ENCODE peak calls at places on chromosomes 12 and 14, in five cellular contexts. H is stimulated activated naive CD4-positive, alpha-beta T cell treated with Interleukin-2 at 50 U/mL for 16 hours; O is AG10803; Q is AG04450; S is NCI-H2081. M is an unnamed sample.
A peak's percentile ranks its signal among the peaks of the same experiment; 100 is the strongest.

GRCh38 chr12:122687091-122687490 is 16.1 kb downstream of the HCAR2 start:
- DNase-seq in H (no peak), O (peak; percentile 3), Q (no peak), S (no peak), M (peak; percentile 1)

GRCh38 chr12:52054231-52054837 is 3.1 kb downstream of the NR4A1 start:
- DNase-seq in H (no peak), O (no peak), Q (no peak), S (no peak), M (no peak)

GRCh38 chr14:29803045-29803444 is 124.6 kb downstream of the PRKD1 start:
- DNase-seq in H (no peak), O (no peak), Q (no peak), S (no peak), M (no peak)

GRCh38 chr12:26817183-26817591 is 15.8 kb downstream of the ITPR2 start:
- DNase-seq in H (no peak), O (no peak), Q (no peak), S (no peak), M (no peak)

GRCh38 chr12:88339966-88340365 is 197.9 kb downstream of the TMTC3 start:
- DNase-seq in H (no peak), O (peak; percentile 29), Q (no peak), S (no peak), M (no peak)

GRCh38 chr12:93583993-93584392 is 11.5 kb downstream of the SOCS2 start:
- DNase-seq in H (no peak), O (no peak), Q (no peak), S (no peak), M (no peak)

GRCh38 chr14:59869381-59870255 is 958 bp downstream of the RTN1 start:
- DNase-seq in H (no peak), O (no peak), Q (no peak), S (no peak), M (no peak)

GRCh38 chr12:12990700-12991468 is 9.2 kb downstream of the HEBP1 start:
- DNase-seq in H (no peak), O (no peak), Q (no peak), S (no peak), M (no peak)

GRCh38 chr12:88552672-88553079 is 27.6 kb downstream of the KITLG start:
- DNase-seq in H (no peak), O (peak; percentile 93), Q (no peak), S (no peak), M (no peak)

GRCh38 chr14:26841920-26842741 is 244.3 kb upstream of the NOVA1 start:
- DNase-seq in H (no peak), O (peak; percentile 99), Q (peak; percentile 0), S (no peak), M (no peak)

GRCh38 chr14:53355581-53356112 is 202.5 kb upstream of the DDHD1 start:
- DNase-seq in H (no peak), O (peak; percentile 51), Q (no peak), S (peak; percentile 4), M (no peak)

GRCh38 chr12:97951239-97951638 is 488.6 kb downstream of the RMST start:
- DNase-seq in H (no peak), O (no peak), Q (no peak), S (no peak), M (no peak)

GRCh38 chr14:55028066-55028465 is 1.0 kb downstream of the SOCS4 start:
- DNase-seq in H (no peak), O (no peak), Q (no peak), S (no peak), M (no peak)

GRCh38 chr12:62933871-62934798 is 815 bp downstream of the PPM1H start:
- DNase-seq in H (no peak), O (peak; percentile 23), Q (no peak), S (no peak), M (no peak)

GRCh38 chr14:104735830-104736642 is 12.0 kb downstream of the ADSS1 start:
- DNase-seq in H (no peak), O (peak; percentile 88), Q (no peak), S (no peak), M (no peak)

GRCh38 chr14:42110167-42110566 is 503.5 kb downstream of the LRFN5 start:
- DNase-seq in H (no peak), O (peak; percentile 65), Q (peak; percentile 3), S (peak; percentile 56), M (no peak)

GRCh38 chr14:65414961-65415589 is 2.5 kb downstream of the FUT8 start:
- DNase-seq in H (no peak), O (peak; percentile 53), Q (peak; percentile 6), S (peak; percentile 15), M (peak; percentile 7)

GRCh38 chr14:37779480-37779879 is 184.1 kb downstream of the TTC6 start:
- DNase-seq in H (no peak), O (no peak), Q (no peak), S (no peak), M (no peak)

GRCh38 chr12:1287446-1287975 is 296.5 kb downstream of the ERC1 start:
- DNase-seq in H (no peak), O (no peak), Q (no peak), S (no peak), M (no peak)

GRCh38 chr12:77594386-77594785 is 236.3 kb upstream of the NAV3 start:
- DNase-seq in H (no peak), O (peak; percentile 76), Q (no peak), S (no peak), M (no peak)

GRCh38 chr12:46787496-46788055 is 38.2 kb downstream of the SLC38A4 start:
- DNase-seq in H (no peak), O (peak; percentile 49), Q (no peak), S (no peak), M (no peak)

GRCh38 chr14:105021656-105022275 is 883 bp upstream of the CDCA4 start:
- DNase-seq in H (peak; percentile 20), O (peak; percentile 30), Q (no peak), S (peak; percentile 62), M (peak; percentile 41)

GRCh38 chr14:34843011-34843554 is 32.1 kb downstream of the BAZ1A start:
- DNase-seq in H (peak; percentile 3), O (peak; percentile 68), Q (peak; percentile 13), S (no peak), M (no peak)

GRCh38 chr12:98058838-98059237 is 456.6 kb upstream of the TMPO start:
- DNase-seq in H (no peak), O (no peak), Q (no peak), S (no peak), M (no peak)

GRCh38 chr12:84738481-84738972 is 174.1 kb downstream of the SLC6A15 start:
- DNase-seq in H (no peak), O (peak; percentile 68), Q (peak; percentile 23), S (no peak), M (no peak)

GRCh38 chr12:53623526-53623925 is 2.7 kb downstream of the ATF7 start:
- DNase-seq in H (no peak), O (peak; percentile 61), Q (peak; percentile 24), S (no peak), M (no peak)

GRCh38 chr12:91774471-91774921 is 371.1 kb downstream of the BTG1 start:
- DNase-seq in H (no peak), O (peak; percentile 29), Q (peak; percentile 37), S (no peak), M (no peak)

GRCh38 chr12:64178122-64178521 is 44.0 kb downstream of the KICS2 start:
- DNase-seq in H (no peak), O (peak; percentile 74), Q (peak; percentile 61), S (no peak), M (no peak)

GRCh38 chr12:131044760-131045381 is 91.2 kb downstream of the ADGRD1 start:
- DNase-seq in H (no peak), O (no peak), Q (no peak), S (no peak), M (peak; percentile 29)

GRCh38 chr12:85155791-85156190 is 119.6 kb downstream of the LRRIQ1 start:
- DNase-seq in H (no peak), O (peak; percentile 9), Q (no peak), S (peak; percentile 29), M (peak; percentile 37)

GRCh38 chr14:99754141-99755067 is 38.8 kb upstream of the EML1 start:
- DNase-seq in H (peak; percentile 29), O (peak; percentile 33), Q (no peak), S (no peak), M (no peak)

GRCh38 chr12:52390739-52391617 is 5.5 kb upstream of the KRT84 start:
- DNase-seq in H (no peak), O (peak; percentile 25), Q (no peak), S (no peak), M (no peak)